ENCODE peak calls at places on chromosomes 7 and 10, in five cellular contexts. N is T-helper 2 cell; W is stimulated activated CD4-positive, alpha-beta T cell treated with anti-CD3 and anti-CD28 coated beads, TNF-alpha, amount 100 ng/mL, for 48 hours; G is neural crest cell; V is GF-D8. Y is an unnamed sample.

GRCh38 chr10:14397069-14397468 is 66.3 kb upstream of the FRMD4A start:
- DNase-seq in N (no peak), W (no peak), G (no peak), V (no peak), Y (no peak)

GRCh38 chr7:98628916-98629525 is 11.9 kb downstream of the NPTX2 start:
- DNase-seq in N (no peak), W (no peak), G (no peak), V (no peak), Y (no peak)

GRCh38 chr10:77909755-77910375 is 16.7 kb downstream of the DLG5 start:
- DNase-seq in N (no peak), W (no peak), G (no peak), V (peak; percentile 42), Y (no peak)

GRCh38 chr7:99379043-99379577 is 4.6 kb downstream of the ARPC1B start:
- DNase-seq in N (peak; percentile 66), W (peak; percentile 35), G (no peak), V (peak; percentile 96), Y (no peak)

GRCh38 chr10:62373639-62373994 is 552 bp upstream of the ZNF365 start:
- DNase-seq in N (no peak), W (no peak), G (no peak), V (no peak), Y (no peak)

GRCh38 chr10:4073912-4074311 is 288.9 kb upstream of the KLF6 start:
- DNase-seq in N (peak; percentile 26), W (no peak), G (no peak), V (no peak), Y (no peak)

GRCh38 chr7:143225047-143225446 is 3.2 kb downstream of the TAS2R40 start:
- DNase-seq in N (no peak), W (no peak), G (no peak), V (no peak), Y (no peak)

GRCh38 chr7:34886856-34887255 is 150.4 kb downstream of the DPY19L1 start:
- DNase-seq in N (no peak), W (no peak), G (no peak), V (no peak), Y (no peak)

GRCh38 chr10:104076743-104077160 is 8.9 kb downstream of the COL17A1 start:
- DNase-seq in N (no peak), W (no peak), G (no peak), V (no peak), Y (no peak)

GRCh38 chr7:42235734-42236133 is 1.3 kb downstream of the GLI3 start:
- DNase-seq in N (no peak), W (no peak), G (no peak), V (no peak), Y (no peak)

GRCh38 chr10:62019685-62020361 is 118.3 kb downstream of the ARID5B start:
- DNase-seq in N (no peak), W (no peak), G (no peak), V (no peak), Y (no peak)

GRCh38 chr10:60303778-60304177 is 85.9 kb downstream of the ANK3 start:
- DNase-seq in N (no peak), W (no peak), G (no peak), V (no peak), Y (no peak)

GRCh38 chr10:61836888-61837747 is 64.4 kb upstream of the ARID5B start:
- DNase-seq in N (peak; percentile 59), W (no peak), G (no peak), V (no peak), Y (no peak)

GRCh38 chr7:105250239-105250638 is 138.5 kb downstream of the SRPK2 start:
- DNase-seq in N (no peak), W (no peak), G (no peak), V (no peak), Y (no peak)

GRCh38 chr7:13803134-13803533 is 186.3 kb downstream of the ETV1 start:
- DNase-seq in N (no peak), W (no peak), G (no peak), V (no peak), Y (no peak)

GRCh38 chr7:106812027-106812643 is 52.9 kb upstream of the PIK3CG start:
- DNase-seq in N (peak; percentile 76), W (no peak), G (no peak), V (no peak), Y (no peak)

Y was measured in CD8-positive, alpha-beta T cell.